ENCODE peak calls at places on chromosomes 6 and 20, in four cellular contexts. L is neural progenitor cell, N is right cardiac atrium, O is K562. D is an unnamed sample.

GRCh38 chr20:11403711-11404110 is 514.0 kb upstream of the BTBD3 start:
- DNase-seq in L (no peak), N (peak; percentile 35), O (no peak), D (peak; percentile 31)

GRCh38 chr20:46578745-46579144 is 28.3 kb upstream of the OCSTAMP start:
- DNase-seq in L (no peak), N (no peak), O (no peak), D (no peak)

GRCh38 chr6:163834226-163834970 is 419.9 kb downstream of the QKI start:
- DNase-seq in L (no peak), N (no peak), O (no peak), D (no peak)

GRCh38 chr6:16432075-16433032 is 194.0 kb downstream of the GMPR start:
- DNase-seq in L (no peak), N (peak; percentile 43), O (no peak), D (no peak)

GRCh38 chr6:35903679-35904078 is 17.2 kb downstream of the SRPK1 start:
- DNase-seq in L (no peak), N (no peak), O (no peak), D (no peak)

GRCh38 chr6:158095031-158095430 is 73.0 kb downstream of the SERAC1 start:
- DNase-seq in L (no peak), N (no peak), O (no peak), D (no peak)

GRCh38 chr6:157715766-157716171 is 107.3 kb upstream of the SNX9 start:
- DNase-seq in L (peak; percentile 28), N (peak; percentile 85), O (no peak), D (peak; percentile 89)

GRCh38 chr6:108526739-108527174 is 34.0 kb upstream of the FOXO3 start:
- DNase-seq in L (peak; percentile 53), N (no peak), O (peak; percentile 50), D (no peak)

GRCh38 chr20:63074182-63074581 is 67.4 kb upstream of the BHLHE23 start:
- DNase-seq in L (no peak), N (no peak), O (no peak), D (no peak)

GRCh38 chr20:57686931-57687652 is 22.7 kb downstream of the PMEPA1 start:
- DNase-seq in L (no peak), N (no peak), O (no peak), D (no peak)

GRCh38 chr6:98670045-98670746 is 164.2 kb upstream of the POU3F2 start:
- DNase-seq in L (no peak), N (no peak), O (no peak), D (no peak)

GRCh38 chr6:163342571-163343539 is 71.7 kb upstream of the QKI start:
- DNase-seq in L (no peak), N (no peak), O (no peak), D (no peak)

GRCh38 chr6:129662980-129663431 is 47.0 kb downstream of the ARHGAP18 start:
- DNase-seq in L (no peak), N (no peak), O (peak; percentile 74), D (no peak)

GRCh38 chr6:160102956-160103824 is 18.4 kb upstream of the SLC22A1 start:
- DNase-seq in L (peak; percentile 48), N (no peak), O (peak; percentile 39), D (no peak)

GRCh38 chr20:62732766-62733165 is 24.1 kb downstream of the NTSR1 start:
- DNase-seq in L (no peak), N (no peak), O (no peak), D (peak; percentile 4)

GRCh38 chr20:47576516-47577033 is 74.9 kb downstream of the NCOA3 start:
- DNase-seq in L (peak; percentile 32), N (peak; percentile 52), O (peak; percentile 77), D (peak; percentile 47)

GRCh38 chr20:23189341-23189740 is 103.2 kb upstream of the CD93 start:
- DNase-seq in L (no peak), N (no peak), O (no peak), D (no peak)

GRCh38 chr6:159217595-159218275 is 48.5 kb downstream of the FNDC1 start:
- DNase-seq in L (peak; percentile 82), N (no peak), O (peak; percentile 47), D (no peak)

GRCh38 chr20:18986895-18987580 is 173.5 kb downstream of the SCP2D1 start:
- DNase-seq in L (no peak), N (no peak), O (no peak), D (peak; percentile 50)

GRCh38 chr20:34544109-34544793 is 14.3 kb upstream of the MAP1LC3A start:
- DNase-seq in L (no peak), N (no peak), O (no peak), D (no peak)

GRCh38 chr20:22414354-22414753 is 170.0 kb downstream of the FOXA2 start:
- DNase-seq in L (no peak), N (no peak), O (no peak), D (no peak)

GRCh38 chr6:68975064-68975463 is 340.0 kb downstream of the ADGRB3 start:
- DNase-seq in L (peak; percentile 53), N (no peak), O (no peak), D (no peak)

GRCh38 chr6:111523484-111524166 is 40.6 kb upstream of the REV3L start:
- DNase-seq in L (no peak), N (no peak), O (no peak), D (no peak)

GRCh38 chr6:33799714-33800113 is 4.1 kb downstream of the MLN start:
- DNase-seq in L (no peak), N (no peak), O (no peak), D (no peak)

GRCh38 chr6:39102024-39102820 is 12.8 kb downstream of the SAYSD1 start:
- DNase-seq in L (peak; percentile 80), N (peak; percentile 52), O (peak; percentile 85), D (no peak)

GRCh38 chr6:4192173-4192572 is 56.8 kb upstream of the ECI2 start:
- DNase-seq in L (no peak), N (no peak), O (no peak), D (no peak)

GRCh38 chr6:156865019-156865629 is 87.9 kb downstream of the ARID1B start:
- DNase-seq in L (no peak), N (no peak), O (no peak), D (no peak)

GRCh38 chr20:57094171-57094891 is 172.1 kb downstream of the BMP7 start:
- DNase-seq in L (no peak), N (no peak), O (no peak), D (no peak)

GRCh38 chr20:51640743-51641142 is 98.2 kb upstream of the NFATC2 start:
- DNase-seq in L (no peak), N (no peak), O (no peak), D (no peak)
- H3K27ac ChIP-seq in L (no peak overlapping the region), N (no peak overlapping the region), O (no peak overlapping the region), D (no peak overlapping the region)

GRCh38 chr6:6007311-6008113 is 787 bp upstream of the NRN1 start:
- DNase-seq in L (peak; percentile 80), N (peak; percentile 24), O (no peak), D (no peak)
- H3K27me3 ChIP-seq in L (peaks cover 100% of the 10 kb centered on the region), N (no peaks in the 10 kb centered on the region), O (peaks cover 40% of the 10 kb centered on the region), D (no peaks in the 10 kb centered on the region)

GRCh38 chr6:34813028-34813742 is 21.3 kb downstream of the BLTP3A start:
- DNase-seq in L (no peak), N (no peak), O (no peak), D (no peak)
- H3K27ac ChIP-seq in L (no peak overlapping the region), N (no peak overlapping the region), O (no peak overlapping the region), D (no peak overlapping the region)

DNA sequence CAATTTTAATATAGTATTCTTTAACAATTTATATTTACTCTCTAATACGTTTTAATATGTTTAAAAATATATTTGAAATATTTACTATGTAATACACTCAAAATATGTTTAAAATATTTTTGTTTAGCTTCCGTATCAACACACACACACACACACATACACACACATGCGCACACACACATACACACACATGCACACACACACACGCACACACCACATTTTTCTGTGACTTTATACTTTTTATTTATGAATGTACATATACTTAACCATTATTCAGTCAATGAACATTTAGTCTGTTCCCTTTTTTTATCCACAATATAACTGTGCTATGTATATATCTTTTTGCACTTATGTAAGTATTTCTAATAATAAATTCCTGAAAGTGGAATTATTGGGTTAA is 15.7 kb downstream of the OR2B6 start:
- DNase-seq in L (no peak), N (no peak), O (no peak), D (no peak)
- H3K27me3 ChIP-seq in L (peaks cover 11% of the 10 kb centered on the region), N (peaks cover 2% of the 10 kb centered on the region), O (no peaks in the 10 kb centered on the region), D (no peaks in the 10 kb centered on the region)